ENCODE peak calls at places on chromosome 11, in four cellular contexts. One of them, this sample, is unnamed.

GRCh38 chr11:118552341-118552740 is 13.4 kb downstream of the IFT46 start:
- DNase-seq in KBM-7: no peak
- DNase-seq in Karpas-422: no peak
- DNase-seq in anterior cingulate cortex: no peak
- DNase-seq in this sample: no peak

GRCh38 chr11:113242767-113243397 is 71.5 kb upstream of the TTC12 start:
- DNase-seq in KBM-7: no peak
- DNase-seq in Karpas-422: peak; percentile 71
- DNase-seq in anterior cingulate cortex: peak; percentile 50
- DNase-seq in this sample: no peak

GRCh38 chr11:32529994-32530588 is 53.5 kb upstream of the EIF3M start:
- DNase-seq in KBM-7: no peak
- DNase-seq in Karpas-422: no peak
- DNase-seq in anterior cingulate cortex: no peak
- DNase-seq in this sample: no peak

GRCh38 chr11:29173660-29174062 is 843.2 kb downstream of the KCNA4 start:
- DNase-seq in KBM-7: no peak
- DNase-seq in Karpas-422: no peak
- DNase-seq in anterior cingulate cortex: no peak
- DNase-seq in this sample: no peak

GRCh38 chr11:116193321-116194114 is 579.3 kb downstream of the BUD13 start:
- DNase-seq in KBM-7: no peak
- DNase-seq in Karpas-422: no peak
- DNase-seq in anterior cingulate cortex: peak; percentile 37
- DNase-seq in this sample: no peak

GRCh38 chr11:82996966-82997606 is 74.6 kb downstream of the RAB30 start:
- DNase-seq in KBM-7: no peak
- DNase-seq in Karpas-422: no peak
- DNase-seq in anterior cingulate cortex: no peak
- DNase-seq in this sample: no peak

GRCh38 chr11:117096140-117096972 is 1.9 kb downstream of the SIK3 start:
- DNase-seq in KBM-7: peak; percentile 50
- DNase-seq in Karpas-422: peak; percentile 42
- DNase-seq in anterior cingulate cortex: peak; percentile 54
- DNase-seq in this sample: no peak

GRCh38 chr11:48020092-48020755 is 39.9 kb downstream of the PTPRJ start:
- DNase-seq in KBM-7: peak; percentile 56
- DNase-seq in Karpas-422: peak; percentile 96
- DNase-seq in anterior cingulate cortex: no peak
- DNase-seq in this sample: no peak

GRCh38 chr11:18491924-18492323 is 34.8 kb downstream of the TSG101 start:
- DNase-seq in KBM-7: no peak
- DNase-seq in Karpas-422: no peak
- DNase-seq in anterior cingulate cortex: no peak
- DNase-seq in this sample: no peak

GRCh38 chr11:95066721-95067041 is at the start of gene SRSF8:
- DNase-seq in KBM-7: no peak
- DNase-seq in Karpas-422: peak; percentile 90
- DNase-seq in anterior cingulate cortex: no peak
- DNase-seq in this sample: no peak

GRCh38 chr11:121295246-121296007 is 2.9 kb downstream of the SC5D start:
- DNase-seq in KBM-7: no peak
- DNase-seq in Karpas-422: no peak
- DNase-seq in anterior cingulate cortex: no peak
- DNase-seq in this sample: no peak

GRCh38 chr11:12243511-12243910 is 133.1 kb downstream of the MICAL2 start:
- DNase-seq in KBM-7: no peak
- DNase-seq in Karpas-422: no peak
- DNase-seq in anterior cingulate cortex: peak; percentile 47
- DNase-seq in this sample: no peak

GRCh38 chr11:7599209-7599608 is 74.1 kb downstream of the CYB5R2 start:
- DNase-seq in KBM-7: no peak
- DNase-seq in Karpas-422: no peak
- DNase-seq in anterior cingulate cortex: no peak
- DNase-seq in this sample: no peak

GRCh38 chr11:61712301-61712700 is 32.1 kb downstream of the DAGLA start:
- DNase-seq in KBM-7: no peak
- DNase-seq in Karpas-422: no peak
- DNase-seq in anterior cingulate cortex: no peak
- DNase-seq in this sample: no peak

This sample was measured in Right ventricle myocardium inferior.